ENCODE peak calls at places on chromosomes 3 and 15, in four cellular contexts. Y, R, M and L are unnamed samples.
A peak's percentile ranks its signal among the peaks of the same experiment; 100 is the strongest.

GRCh38 chr15:48681274-48681840 is 35.8 kb upstream of the FBN1 start:
- DNase-seq in Y (no peak), R (no peak), M (no peak), L (no peak)

GRCh38 chr3:122403489-122403888 is 12.4 kb downstream of the WDR5B start:
- DNase-seq in Y (no peak), R (no peak), M (no peak), L (no peak)

GRCh38 chr15:73631915-73632669 is 1.1 kb downstream of the NPTN start:
- DNase-seq in Y (no peak), R (no peak), M (peak; percentile 79), L (no peak)

GRCh38 chr3:175207361-175207760 is 348.2 kb downstream of the NAALADL2 start:
- DNase-seq in Y (no peak), R (no peak), M (no peak), L (no peak)

GRCh38 chr15:89680282-89680873 is 1.2 kb upstream of the PLIN1 start:
- DNase-seq in Y (peak; percentile 87), R (peak; percentile 42), M (no peak), L (peak; percentile 77)

GRCh38 chr15:58438956-58439355 is 7.2 kb downstream of the LIPC start:
- DNase-seq in Y (peak; percentile 70), R (peak; percentile 49), M (peak; percentile 68), L (no peak)

GRCh38 chr3:64011685-64012084 is 11.6 kb downstream of the PSMD6 start:
- DNase-seq in Y (no peak), R (no peak), M (no peak), L (no peak)

GRCh38 chr15:68609618-68610017 is 30.8 kb downstream of the CORO2B start:
- DNase-seq in Y (no peak), R (peak; percentile 89), M (no peak), L (no peak)

GRCh38 chr3:10561942-10562565 is 56.7 kb upstream of the ATP2B2 start:
- DNase-seq in Y (no peak), R (no peak), M (no peak), L (no peak)

GRCh38 chr3:5186089-5186853 is 1.2 kb upstream of the EDEM1 start:
- DNase-seq in Y (no peak), R (no peak), M (no peak), L (no peak)

GRCh38 chr15:37789881-37790280 is 144.6 kb upstream of the TMCO5A start:
- DNase-seq in Y (no peak), R (no peak), M (no peak), L (no peak)

GRCh38 chr15:39283531-39283930 is 297.3 kb upstream of the THBS1 start:
- DNase-seq in Y (no peak), R (no peak), M (no peak), L (no peak)

GRCh38 chr3:89145995-89146394 is 38.6 kb downstream of the EPHA3 start:
- DNase-seq in Y (no peak), R (no peak), M (no peak), L (no peak)

GRCh38 chr3:12886106-12886679 is 44.8 kb upstream of the RPL32 start:
- DNase-seq in Y (no peak), R (no peak), M (no peak), L (no peak)
- H3K27me3 ChIP-seq in Y (no peaks in the 10 kb centered on the region), R (peaks cover 10% of the 10 kb centered on the region), M (peaks cover 30% of the 10 kb centered on the region), L (peaks cover 5% of the 10 kb centered on the region)

DNA sequence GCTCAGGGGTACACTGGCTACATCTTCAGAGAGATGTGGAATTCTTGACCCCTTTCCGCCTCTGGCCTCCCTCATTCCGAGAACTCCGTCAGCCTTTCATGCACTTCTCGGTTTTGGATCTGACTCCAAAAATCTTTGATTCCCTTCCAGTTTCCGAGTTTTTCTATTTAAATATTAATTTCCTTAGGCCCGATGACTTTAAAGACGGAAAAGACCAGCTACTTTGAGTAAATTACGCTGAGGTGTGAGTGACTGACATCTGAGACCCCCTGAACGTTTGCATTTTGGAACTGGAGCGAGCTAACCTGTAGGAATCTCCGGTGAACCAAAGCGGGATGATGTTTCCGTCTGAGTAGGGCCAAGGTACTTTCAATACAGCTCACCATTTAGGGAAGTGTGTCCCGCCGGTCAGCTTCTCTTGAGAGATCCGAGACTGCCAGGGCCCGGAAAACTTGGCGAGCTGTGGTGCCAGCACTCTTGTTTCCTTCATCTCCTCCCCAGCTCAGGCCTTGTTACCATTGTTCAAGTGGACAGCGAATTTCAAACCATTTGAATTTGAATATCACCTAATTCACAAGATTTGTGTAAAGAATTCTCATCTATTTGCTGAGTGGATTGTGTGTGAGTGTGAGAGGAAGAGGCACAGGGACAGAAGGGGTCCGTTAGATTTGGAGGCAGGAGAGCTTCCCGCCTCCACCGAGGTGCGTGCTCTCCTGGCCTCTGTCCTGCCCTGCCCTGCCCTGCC is 5.4 kb downstream of the SOX14 start:
- DNase-seq in Y (no peak), R (no peak), M (peak; percentile 61), L (no peak)
- H3K9me3 ChIP-seq in Y (no peaks in the 10 kb centered on the region), R (no peaks in the 10 kb centered on the region), M (no peaks in the 10 kb centered on the region), L (no peaks in the 10 kb centered on the region)

GRCh38 chr15:70018646-70019600 is 78.8 kb downstream of the TLE3 start:
- DNase-seq in Y (peak; percentile 49), R (no peak), M (no peak), L (peak; percentile 20)

GRCh38 chr15:70017796-70018195 is 79.9 kb downstream of the TLE3 start:
- DNase-seq in Y (no peak), R (no peak), M (no peak), L (no peak)

GRCh38 chr15:70016511-70016994 is 81.2 kb downstream of the TLE3 start:
- DNase-seq in Y (peak; percentile 73), R (no peak), M (no peak), L (no peak)

GRCh38 chr15:70014860-70015490 is 82.7 kb downstream of the TLE3 start:
- DNase-seq in Y (peak; percentile 91), R (no peak), M (peak; percentile 91), L (peak; percentile 27)

GRCh38 chr15:70017025-70017424 is 80.7 kb downstream of the TLE3 start:
- DNase-seq in Y (peak; percentile 26), R (no peak), M (no peak), L (no peak)
- H3K27me3 ChIP-seq in Y (no peaks in the 10 kb centered on the region), R (peaks cover 93% of the 10 kb centered on the region), M (no peaks in the 10 kb centered on the region), L (no peaks in the 10 kb centered on the region)

GRCh38 chr3:127749361-127749760 is 73.0 kb downstream of the MGLL start:
- DNase-seq in Y (no peak), R (no peak), M (no peak), L (no peak)
- H3K9me3 ChIP-seq in Y (no peaks in the 10 kb centered on the region), R (no peaks in the 10 kb centered on the region), M (no peaks in the 10 kb centered on the region), L (no peaks in the 10 kb centered on the region)